ENCODE peak calls at places on chromosomes 2 and 18, in five cellular contexts. H, T, Z, Q and M are unnamed samples.

GRCh38 chr2:142769761-142770160 is 107.7 kb upstream of the KYNU start:
- DNase-seq in H (no peak), T (no peak), Z (no peak), Q (no peak), M (no peak)

GRCh38 chr2:125560855-125561254 is 1095.1 kb upstream of the GYPC start:
- DNase-seq in H (no peak), T (no peak), Z (no peak), Q (no peak), M (no peak)

GRCh38 chr2:109377976-109378375 is 235.8 kb downstream of the SEPTIN10 start:
- DNase-seq in H (no peak), T (no peak), Z (no peak), Q (no peak), M (no peak)

GRCh38 chr18:6355789-6356589 is 58.7 kb downstream of the L3MBTL4 start:
- DNase-seq in H (no peak), T (no peak), Z (no peak), Q (no peak), M (no peak)

GRCh38 chr2:40451926-40452605 is at the start of gene SLC8A1:
- DNase-seq in H (no peak), T (no peak), Z (no peak), Q (no peak), M (peak; percentile 66)

GRCh38 chr2:20723543-20723942 is 56.6 kb downstream of the GDF7 start:
- DNase-seq in H (no peak), T (no peak), Z (no peak), Q (no peak), M (no peak)

GRCh38 chr2:28276807-28277206 is 115.9 kb upstream of the FOSL2 start:
- DNase-seq in H (no peak), T (no peak), Z (no peak), Q (no peak), M (no peak)

GRCh38 chr2:152450176-152450575 is 115.2 kb downstream of the FMNL2 start:
- DNase-seq in H (no peak), T (no peak), Z (no peak), Q (no peak), M (no peak)

GRCh38 chr18:78376036-78376435 is 603.6 kb upstream of the SALL3 start:
- DNase-seq in H (no peak), T (no peak), Z (no peak), Q (no peak), M (no peak)

GRCh38 chr2:130864830-130865229 is 28.1 kb downstream of the ARHGEF4 start:
- DNase-seq in H (no peak), T (no peak), Z (no peak), Q (no peak), M (no peak)

GRCh38 chr2:195566201-195566600 is 90.8 kb upstream of the SLC39A10 start:
- DNase-seq in H (no peak), T (no peak), Z (no peak), Q (no peak), M (no peak)

GRCh38 chr18:58215005-58215404 is 171.0 kb downstream of the NEDD4L start:
- DNase-seq in H (no peak), T (no peak), Z (no peak), Q (no peak), M (no peak)

GRCh38 chr18:45379903-45380302 is 235.4 kb upstream of the SLC14A2 start:
- DNase-seq in H (no peak), T (no peak), Z (no peak), Q (peak; percentile 5), M (no peak)

GRCh38 chr18:10006261-10006903 is 92.6 kb downstream of the VAPA start:
- DNase-seq in H (no peak), T (no peak), Z (no peak), Q (no peak), M (no peak)

GRCh38 chr2:119792907-119793312 is 33.2 kb downstream of the PTPN4 start:
- DNase-seq in H (peak; percentile 50), T (no peak), Z (no peak), Q (no peak), M (no peak)

GRCh38 chr2:158926478-158926948 is 41.9 kb upstream of the TANC1 start:
- DNase-seq in H (no peak), T (peak; percentile 30), Z (no peak), Q (no peak), M (no peak)

GRCh38 chr2:112148477-112148876 is 10.3 kb downstream of the FBLN7 start:
- DNase-seq in H (no peak), T (no peak), Z (no peak), Q (no peak), M (no peak)

GRCh38 chr18:49548266-49548665 is 13.6 kb upstream of the LIPG start:
- DNase-seq in H (no peak), T (peak; percentile 7), Z (no peak), Q (no peak), M (no peak)

GRCh38 chr2:221572821-221573429 is 821 bp upstream of the EPHA4 start:
- DNase-seq in H (no peak), T (no peak), Z (no peak), Q (no peak), M (peak; percentile 44)

GRCh38 chr18:57803119-57803969 is at the start of gene ATP8B1:
- DNase-seq in H (peak; percentile 56), T (no peak), Z (no peak), Q (no peak), M (peak; percentile 42)

GRCh38 chr2:74186038-74186437 is 7.4 kb upstream of the MOB1A start:
- DNase-seq in H (no peak), T (no peak), Z (no peak), Q (peak; percentile 98), M (no peak)

GRCh38 chr18:12236934-12237832 is 17.0 kb upstream of the CIDEA start:
- DNase-seq in H (no peak), T (peak; percentile 24), Z (peak; percentile 50), Q (no peak), M (peak; percentile 72)

GRCh38 chr2:15074319-15074718 is 441.8 kb downstream of the LRATD1 start:
- DNase-seq in H (no peak), T (no peak), Z (no peak), Q (no peak), M (no peak)
- TF ChIP-seq SUZ12 in H (no peak), T (no peak), Z (no peak), Q (no peak), M (no peak)

GRCh38 chr2:231292472-231293134 is 94.2 kb downstream of the ARMC9 start:
- DNase-seq in H (no peak), T (no peak), Z (no peak), Q (no peak), M (no peak)

GRCh38 chr2:231295363-231295655 is 96.9 kb downstream of the ARMC9 start:
- DNase-seq in H (no peak), T (no peak), Z (no peak), Q (no peak), M (no peak)

GRCh38 chr2:231294578-231295362 is 96.3 kb downstream of the ARMC9 start:
- DNase-seq in H (no peak), T (no peak), Z (no peak), Q (no peak), M (no peak)

GRCh38 chr2:231293163-231293562 is 94.7 kb downstream of the ARMC9 start:
- DNase-seq in H (no peak), T (no peak), Z (no peak), Q (no peak), M (no peak)

DNA sequence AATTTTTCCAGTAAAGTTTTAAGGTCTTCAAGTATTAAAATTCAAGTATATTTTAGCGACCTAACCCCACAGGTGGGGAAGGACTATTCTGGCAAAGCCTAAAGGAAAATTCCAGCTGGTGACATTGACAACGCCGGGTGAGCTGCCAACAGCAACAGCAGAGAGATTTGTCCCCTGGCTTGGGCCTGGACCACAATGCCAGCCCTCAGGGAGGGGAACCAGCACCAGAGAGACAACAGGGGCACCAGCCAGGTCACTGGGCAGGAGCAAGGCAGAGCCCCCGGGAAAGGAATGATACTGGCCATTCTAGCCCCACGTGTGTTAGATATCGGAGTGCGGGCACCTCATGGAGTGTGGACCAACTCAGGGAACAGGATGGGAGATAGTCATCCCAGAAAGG is 95.7 kb downstream of the ARMC9 start:
- DNase-seq in H (no peak), T (no peak), Z (no peak), Q (no peak), M (no peak)
- TF ChIP-seq SUZ12 in H (no peak), T (no peak), Z (no peak), Q (no peak), M (no peak)

GRCh38 chr2:53535234-53535867 is 232.3 kb upstream of the CHAC2 start:
- DNase-seq in H (no peak), T (no peak), Z (no peak), Q (no peak), M (no peak)
- TF ChIP-seq SUZ12 in H (no peak), T (no peak), Z (no peak), Q (no peak), M (no peak)

DNA sequence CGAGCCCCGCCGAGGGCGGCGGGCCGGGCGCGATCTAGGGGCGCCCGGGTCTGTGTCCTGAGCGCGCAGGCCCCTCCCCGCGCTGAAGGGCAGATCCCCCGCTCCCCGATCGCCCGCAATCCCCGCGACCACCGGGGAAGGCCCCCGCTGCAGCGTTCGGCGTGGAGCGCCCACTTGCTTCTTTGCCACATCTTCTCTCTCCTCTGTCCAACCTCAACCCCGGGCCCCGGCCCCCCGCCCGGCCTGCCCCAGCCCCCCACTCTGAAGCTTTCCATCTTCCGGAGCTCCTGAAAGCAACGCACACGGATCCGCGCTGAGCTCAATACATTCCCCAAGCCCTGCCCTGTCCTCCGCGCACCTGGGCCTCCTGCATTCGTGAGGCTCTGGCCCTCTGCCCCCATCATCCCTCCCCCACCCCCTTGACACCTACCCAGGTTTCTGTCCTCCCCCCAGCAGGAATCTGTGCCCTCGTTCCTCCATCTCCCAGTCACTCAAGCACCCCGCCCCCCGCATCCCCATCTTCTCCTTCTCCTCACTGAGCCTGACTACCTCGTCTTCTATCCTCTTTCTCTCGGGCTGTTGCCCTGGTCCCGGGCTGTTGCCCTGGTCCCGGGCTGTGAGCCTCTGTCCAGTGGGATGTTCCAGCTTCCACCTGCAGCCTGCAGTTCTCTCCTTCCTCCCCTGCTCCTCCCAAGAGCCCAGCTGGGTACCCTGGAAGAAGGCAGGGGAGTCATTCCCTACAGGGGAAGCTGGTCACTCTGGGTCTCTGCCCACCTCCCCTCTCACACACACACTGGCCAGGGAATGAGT is 7.8 kb downstream of the SPEG start:
- DNase-seq in H (no peak), T (no peak), Z (no peak), Q (no peak), M (no peak)
- TF ChIP-seq SUZ12 in H (peak; percentile 24), T (no peak), Z (no peak), Q (peak; percentile 18), M (no peak)

DNA sequence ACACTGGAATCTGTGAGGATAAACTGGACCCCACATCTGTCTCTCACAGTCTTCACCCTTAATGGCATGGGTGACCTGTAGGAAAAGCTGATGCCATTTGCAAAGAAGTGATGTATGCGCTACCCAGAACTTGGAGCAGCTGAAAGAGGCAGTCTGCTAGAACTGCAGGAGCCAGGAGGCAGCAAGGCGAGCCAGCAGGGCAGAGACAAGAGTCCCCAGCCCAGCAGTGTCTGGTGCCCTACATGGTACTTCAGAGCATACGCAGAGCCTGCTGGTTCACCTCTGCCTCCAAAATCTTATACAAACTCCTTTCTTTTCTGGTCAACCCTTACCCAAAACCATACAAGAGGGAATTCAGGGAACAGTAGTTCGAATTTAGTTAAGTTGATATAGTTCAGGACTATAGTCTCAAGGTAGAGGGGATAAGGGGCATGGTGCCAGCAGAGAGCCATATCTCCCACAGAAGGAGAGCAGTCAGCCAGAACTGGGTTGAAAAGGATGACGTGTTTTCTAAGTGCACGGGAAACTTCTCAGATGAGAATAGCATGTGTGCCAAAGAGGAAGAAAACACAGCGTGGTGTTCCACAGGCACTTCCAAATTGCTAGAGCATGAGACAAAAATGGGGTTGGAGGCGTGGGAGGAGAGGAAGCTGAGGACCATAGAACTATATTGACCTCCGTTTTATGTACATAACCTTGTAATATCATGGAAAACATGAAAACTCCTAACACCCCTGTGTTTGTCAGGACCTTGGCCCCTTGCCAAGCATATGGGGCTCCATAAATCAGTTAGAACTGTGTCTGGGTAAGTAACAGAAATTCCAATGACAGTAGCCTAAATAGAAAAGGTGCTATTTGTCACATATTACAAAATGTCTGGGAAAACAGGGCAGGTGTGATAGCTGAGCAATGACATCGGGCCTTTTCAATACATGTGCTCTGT is 682.8 kb upstream of the RAB6C start:
- DNase-seq in H (no peak), T (no peak), Z (no peak), Q (no peak), M (no peak)
- TF ChIP-seq SUZ12 in H (no peak), T (no peak), Z (no peak), Q (no peak), M (no peak)